ENCODE peak calls at places on chromosomes 4 and X, in seven cellular contexts. K, D, Y, G, S, A and O are unnamed samples.
A peak's percentile ranks its signal among the peaks of the same experiment; 100 is the strongest.

GRCh38 chr4:56937262-56937661 is 29.6 kb downstream of the REST start:
- DNase-seq in K (no peak), D (no peak), Y (no peak), G (no peak), S (no peak), A (no peak), O (no peak)

GRCh38 chr4:184957451-184958115 is 60.7 kb upstream of the HELT start:
- DNase-seq in K (no peak), D (no peak), Y (no peak), G (no peak), S (no peak), A (no peak), O (no peak)

GRCh38 chr4:155762351-155762750 is 3.5 kb downstream of the GUCY1B1 start:
- DNase-seq in K (no peak), D (no peak), Y (no peak), G (no peak), S (no peak), A (no peak), O (no peak)

GRCh38 chr4:113094802-113095201 is 45.3 kb downstream of the ANK2 start:
- DNase-seq in K (no peak), D (no peak), Y (no peak), G (no peak), S (no peak), A (no peak), O (no peak)

GRCh38 chr4:153509724-153510123 is 43.6 kb downstream of the TMEM131L start:
- DNase-seq in K (no peak), D (no peak), Y (no peak), G (no peak), S (no peak), A (no peak), O (no peak)

GRCh38 chrX:107826286-107827136 is 845 bp downstream of the MID2 start:
- DNase-seq in K (no peak), D (peak; percentile 30), Y (no peak), G (peak; percentile 62), S (no peak), A (no peak), O (no peak)

GRCh38 chrX:100687546-100687945 is 43.5 kb downstream of the SRPX2 start:
- DNase-seq in K (no peak), D (no peak), Y (no peak), G (no peak), S (no peak), A (no peak), O (no peak)

GRCh38 chr4:56757821-56758400 is 63.6 kb downstream of the SPINK2 start:
- DNase-seq in K (no peak), D (peak; percentile 9), Y (peak; percentile 82), G (peak; percentile 93), S (peak; percentile 5), A (peak; percentile 38), O (no peak)

GRCh38 chr4:151866266-151866918 is 105.6 kb upstream of the GATB start:
- DNase-seq in K (no peak), D (no peak), Y (no peak), G (no peak), S (no peak), A (no peak), O (no peak)

GRCh38 chr4:147790412-147790811 is 58.5 kb downstream of the ARHGAP10 start:
- DNase-seq in K (no peak), D (no peak), Y (no peak), G (no peak), S (no peak), A (no peak), O (peak; percentile 4)

GRCh38 chr4:10281996-10282395 is 165.4 kb upstream of the WDR1 start:
- DNase-seq in K (no peak), D (no peak), Y (no peak), G (no peak), S (no peak), A (no peak), O (no peak)

GRCh38 chr4:119041951-119042560 is 93.6 kb upstream of the MYOZ2 start:
- DNase-seq in K (peak; percentile 1), D (no peak), Y (peak; percentile 78), G (peak; percentile 57), S (no peak), A (peak; percentile 3), O (peak; percentile 39)

GRCh38 chr4:99885063-99885664 is 9.1 kb downstream of the LAMTOR3 start:
- DNase-seq in K (no peak), D (no peak), Y (peak; percentile 62), G (peak; percentile 2), S (no peak), A (no peak), O (peak; percentile 20)

GRCh38 chr4:8168232-8168631 is 9.6 kb upstream of the ABLIM2 start:
- DNase-seq in K (no peak), D (no peak), Y (no peak), G (no peak), S (no peak), A (no peak), O (no peak)

GRCh38 chr4:2915789-2916188 is 47.4 kb downstream of the NOP14 start:
- DNase-seq in K (no peak), D (no peak), Y (no peak), G (no peak), S (no peak), A (no peak), O (no peak)

GRCh38 chr4:2079926-2080325 is 20.8 kb downstream of the NAT8L start:
- DNase-seq in K (no peak), D (no peak), Y (no peak), G (no peak), S (no peak), A (no peak), O (no peak)

GRCh38 chr4:169314906-169315305 is 44.1 kb upstream of the SH3RF1 start:
- DNase-seq in K (peak; percentile 46), D (peak; percentile 78), Y (no peak), G (peak; percentile 93), S (peak; percentile 1), A (no peak), O (peak; percentile 57)

GRCh38 chr4:109701566-109702399 is 1.5 kb downstream of the CASP6 start:
- DNase-seq in K (peak; percentile 23), D (no peak), Y (peak; percentile 24), G (no peak), S (no peak), A (no peak), O (no peak)

GRCh38 chr4:137266511-137266910 is 265.8 kb downstream of the PCDH18 start:
- DNase-seq in K (no peak), D (no peak), Y (no peak), G (no peak), S (no peak), A (no peak), O (no peak)

GRCh38 chr4:10157478-10158354 is 41.1 kb upstream of the WDR1 start:
- DNase-seq in K (no peak), D (no peak), Y (peak; percentile 59), G (peak; percentile 68), S (no peak), A (peak; percentile 6), O (peak; percentile 54)

GRCh38 chr4:7004331-7004730 is 38.8 kb upstream of the TADA2B start:
- DNase-seq in K (no peak), D (no peak), Y (no peak), G (no peak), S (no peak), A (no peak), O (no peak)

GRCh38 chr4:73669410-73670183 is 49.4 kb upstream of the RASSF6 start:
- DNase-seq in K (no peak), D (no peak), Y (no peak), G (peak; percentile 7), S (no peak), A (no peak), O (no peak)

GRCh38 chr4:6965329-6965728 is 55.7 kb downstream of the TBC1D14 start:
- DNase-seq in K (no peak), D (no peak), Y (no peak), G (no peak), S (no peak), A (no peak), O (no peak)

GRCh38 chr4:4394644-4395043 is 7.7 kb downstream of the NSG1 start:
- DNase-seq in K (peak; percentile 9), D (no peak), Y (no peak), G (no peak), S (no peak), A (no peak), O (no peak)

GRCh38 chr4:8534129-8534528 is 46.1 kb upstream of the GPR78 start:
- DNase-seq in K (peak; percentile 41), D (no peak), Y (no peak), G (peak; percentile 77), S (no peak), A (no peak), O (peak; percentile 6)

GRCh38 chr4:80709082-80709869 is 321.2 kb upstream of the BMP3 start:
- DNase-seq in K (no peak), D (no peak), Y (no peak), G (no peak), S (no peak), A (no peak), O (no peak)

GRCh38 chrX:80708781-80709180 is 100.9 kb downstream of the BRWD3 start:
- DNase-seq in K (no peak), D (no peak), Y (no peak), G (no peak), S (no peak), A (no peak), O (no peak)

GRCh38 chrX:10233696-10234095 is 76.9 kb downstream of the CLCN4 start:
- DNase-seq in K (no peak), D (no peak), Y (no peak), G (no peak), S (no peak), A (no peak), O (no peak)

GRCh38 chr4:151029537-151029936 is 14.5 kb upstream of the LRBA start:
- DNase-seq in K (no peak), D (no peak), Y (no peak), G (no peak), S (no peak), A (no peak), O (no peak)

GRCh38 chr4:118279328-118279727 is 73.5 kb downstream of the PRSS12 start:
- DNase-seq in K (no peak), D (no peak), Y (no peak), G (no peak), S (no peak), A (no peak), O (no peak)

GRCh38 chr4:174550541-174550940 is 28.3 kb upstream of the HPGD start:
- DNase-seq in K (no peak), D (no peak), Y (no peak), G (no peak), S (no peak), A (no peak), O (no peak)

GRCh38 chr4:145840162-145840768 is 98.4 kb downstream of the ZNF827 start:
- DNase-seq in K (no peak), D (no peak), Y (peak; percentile 44), G (no peak), S (no peak), A (no peak), O (peak; percentile 18)

GRCh38 chr4:73874386-73874785 is 5.2 kb downstream of the CXCL1 start:
- DNase-seq in K (no peak), D (no peak), Y (no peak), G (no peak), S (no peak), A (no peak), O (no peak)

GRCh38 chr4:112183252-112183651 is 38.0 kb downstream of the FAM241A start:
- DNase-seq in K (no peak), D (no peak), Y (no peak), G (no peak), S (no peak), A (no peak), O (no peak)

GRCh38 chr4:24799544-24800272 is 4.3 kb downstream of the SOD3 start:
- DNase-seq in K (no peak), D (peak; percentile 28), Y (no peak), G (peak; percentile 17), S (no peak), A (no peak), O (no peak)

GRCh38 chr4:48687313-48687712 is 92.8 kb downstream of the FRYL start:
- DNase-seq in K (no peak), D (no peak), Y (no peak), G (no peak), S (no peak), A (no peak), O (no peak)

GRCh38 chrX:46710425-46710824 is 48.5 kb downstream of the SLC9A7 start:
- DNase-seq in K (no peak), D (no peak), Y (no peak), G (no peak), S (no peak), A (no peak), O (no peak)

GRCh38 chr4:156771171-156771837 is 200.3 kb downstream of the PDGFC start:
- DNase-seq in K (peak; percentile 80), D (no peak), Y (no peak), G (peak; percentile 63), S (no peak), A (no peak), O (no peak)